ENCODE peak calls at places on chromosomes 2 and 18, in five cellular contexts. R is HepG2, Y is GM12891, F is H1, C is K562. U is an unnamed sample.

GRCh38 chr2:227655454-227655853 is 11.2 kb upstream of the SCYGR5 start:
- DNase-seq in Y (no peak), F (no peak), C (peak; percentile 2), R (peak; percentile 87), U (no peak)

GRCh38 chr2:20291106-20291564 is 59.5 kb downstream of the PUM2 start:
- DNase-seq in R (peak; percentile 89), F (peak; percentile 52), C (peak; percentile 83), Y (peak; percentile 14), U (no peak)

GRCh38 chr2:198715304-198715703 is 742.4 kb downstream of the SATB2 start:
- DNase-seq in R (no peak), C (no peak), Y (no peak), F (no peak), U (no peak)

GRCh38 chr2:18976112-18976961 is 382.1 kb downstream of the OSR1 start:
- DNase-seq in R (no peak), C (no peak), Y (no peak), F (no peak), U (no peak)

GRCh38 chr18:79283341-79283879 is 112.3 kb upstream of the NFATC1 start:
- DNase-seq in C (no peak), Y (no peak), R (no peak), F (no peak), U (no peak)

GRCh38 chr2:219638217-219638947 is 11.0 kb downstream of the SLC4A3 start:
- DNase-seq in C (no peak), F (no peak), Y (no peak), R (peak; percentile 28), U (no peak)

GRCh38 chr18:35971661-35972196 is 750 bp upstream of the RMP24 start:
- DNase-seq in Y (no peak), C (no peak), R (peak; percentile 10), F (no peak), U (no peak)

GRCh38 chr18:50306944-50307343 is 19.5 kb upstream of the CXXC1 start:
- DNase-seq in C (no peak), R (no peak), Y (no peak), F (no peak), U (no peak)

GRCh38 chr2:9717886-9718451 is 87.2 kb upstream of the YWHAQ start:
- DNase-seq in R (no peak), C (no peak), F (no peak), Y (no peak), U (no peak)

GRCh38 chr18:54647176-54647575 is 56.1 kb downstream of the DYNAP start:
- DNase-seq in F (no peak), Y (no peak), C (peak; percentile 30), R (peak; percentile 37), U (no peak)

DNA sequence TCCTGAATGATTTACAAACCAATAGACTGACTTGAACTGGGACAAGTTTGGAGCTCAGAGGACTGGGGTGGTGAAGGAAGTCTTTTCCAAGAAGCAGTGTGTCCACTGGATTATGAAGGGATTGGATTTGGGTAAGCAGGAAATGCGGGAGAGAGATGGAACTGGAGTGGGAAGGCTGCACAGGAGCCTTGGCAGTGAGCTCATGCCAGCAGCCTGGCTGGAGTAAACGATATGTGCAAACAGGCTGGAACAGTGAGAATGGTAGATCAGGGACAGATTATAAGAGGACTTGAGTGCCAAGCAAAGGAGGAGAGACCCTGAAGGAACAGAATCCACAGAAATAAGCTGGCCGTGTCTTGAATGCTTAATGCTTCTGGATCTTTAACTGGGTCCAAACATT is 121.9 kb upstream of the GATA6 start:
- DNase-seq in C (no peak), F (no peak), R (no peak), Y (no peak), U (no peak)
- TF ChIP-seq TAF1 in C (no peak), F (no peak), R (no peak), Y (no peak), U (no peak)

DNA sequence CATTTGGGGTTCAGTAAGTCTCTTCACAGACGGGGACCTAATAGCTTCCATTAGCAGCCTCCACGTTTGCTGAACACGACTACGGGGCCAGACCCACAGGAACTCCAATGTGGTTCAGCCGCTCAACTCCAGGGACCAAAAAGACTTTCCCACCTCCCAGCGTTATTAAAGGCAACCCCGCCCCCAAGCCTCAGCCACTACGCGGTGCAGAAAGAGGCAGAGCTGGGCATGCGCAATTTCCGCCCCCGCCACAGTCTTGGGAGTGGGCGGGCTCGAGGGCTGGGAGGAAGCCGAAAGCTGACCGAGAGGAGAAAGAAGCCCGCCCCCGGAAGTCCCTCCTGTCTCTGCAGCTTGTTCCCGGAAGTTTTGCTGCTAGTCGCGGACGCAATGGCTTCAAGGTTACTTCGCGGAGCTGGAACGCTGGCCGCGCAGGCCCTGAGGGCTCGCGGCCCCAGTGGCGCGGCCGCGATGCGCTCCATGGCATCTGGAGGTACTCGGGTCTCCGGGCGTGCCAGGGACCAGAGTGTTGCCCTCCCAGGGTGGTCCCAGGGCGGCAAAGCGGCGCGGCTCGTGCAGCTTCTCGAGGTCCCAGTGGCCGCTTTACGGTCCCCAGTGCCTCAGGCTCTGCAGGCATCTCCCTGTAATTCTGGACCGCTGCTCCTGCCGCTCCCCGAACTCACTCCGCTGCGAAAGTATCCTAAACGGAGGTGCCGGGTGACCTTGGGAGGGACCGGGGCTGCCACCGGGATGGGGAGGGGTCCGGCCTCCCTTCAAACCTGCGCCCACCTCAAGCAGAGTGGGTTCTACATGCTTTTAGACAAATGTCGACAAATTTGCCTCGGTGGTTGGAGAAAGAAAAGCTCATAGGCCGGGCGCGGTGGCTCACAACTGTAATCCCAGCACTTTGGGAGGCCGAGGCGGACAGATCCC is at the start of gene COX5B:
- DNase-seq in F (peak; percentile 95), R (peak; percentile 98), C (peak; percentile 99), Y (peak; percentile 98), U (peak; percentile 97)
- TF ChIP-seq POLR2A in F (peak; percentile 79), R (peak; percentile 92), C (peak; percentile 96), Y (peak; percentile 93), U (peak; percentile 94)

GRCh38 chr2:96157649-96158553 is 12.7 kb upstream of the DUSP2 start:
- DNase-seq in R (no peak), Y (peak; percentile 78), F (no peak), C (peak; percentile 77), U (peak; percentile 85)

GRCh38 chr2:96156926-96157648 is 11.8 kb upstream of the DUSP2 start:
- DNase-seq in C (no peak), R (no peak), Y (no peak), F (no peak), U (no peak)

GRCh38 chr2:96158554-96158940 is 13.3 kb upstream of the DUSP2 start:
- DNase-seq in R (no peak), Y (no peak), C (no peak), F (no peak), U (no peak)

GRCh38 chr2:96161785-96162367 is 16.6 kb upstream of the DUSP2 start:
- DNase-seq in Y (no peak), F (no peak), C (no peak), R (no peak), U (no peak)

DNA sequence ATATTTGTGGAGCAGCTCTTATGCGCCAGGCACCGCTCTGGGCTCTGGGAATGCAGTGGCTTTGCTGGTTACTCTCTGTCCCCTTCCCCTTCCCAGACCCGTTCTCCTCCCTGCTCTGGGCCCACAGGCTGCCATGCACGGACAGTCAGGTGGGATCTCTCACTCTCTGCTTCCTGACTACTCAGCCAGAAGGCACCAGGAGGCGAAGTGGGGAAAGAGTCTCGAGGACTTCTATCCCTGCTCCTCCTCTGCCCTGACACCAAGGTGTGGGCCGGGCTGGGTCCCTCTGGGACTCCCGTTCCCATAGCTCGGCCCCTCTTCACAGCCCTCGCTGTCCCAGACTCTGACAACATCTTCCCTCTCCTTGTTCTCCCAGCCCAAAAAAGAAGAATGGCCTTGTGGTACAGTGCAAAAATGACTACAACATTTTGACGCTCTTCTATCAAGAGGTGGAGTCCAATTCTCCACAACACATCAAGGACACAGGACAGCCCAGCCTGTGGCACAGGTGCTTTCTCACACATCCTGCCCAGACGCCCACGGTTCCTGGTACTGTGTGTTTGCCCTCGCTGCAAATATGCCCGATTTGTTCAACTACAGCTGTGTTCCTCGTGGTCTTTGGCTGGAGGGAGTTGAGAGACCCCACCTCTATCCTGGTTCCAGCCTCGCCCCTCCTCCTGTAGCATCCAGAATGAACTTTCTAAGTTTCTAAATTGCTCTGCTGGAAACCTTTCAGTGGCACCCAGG is 14.0 kb upstream of the DUSP2 start:
- DNase-seq in F (no peak), C (no peak), Y (no peak), R (no peak), U (no peak)
- TF ChIP-seq POLR2AphosphoS5 in F (no peak), C (no peak), Y (no peak), R (no peak), U (no peak)

DNA sequence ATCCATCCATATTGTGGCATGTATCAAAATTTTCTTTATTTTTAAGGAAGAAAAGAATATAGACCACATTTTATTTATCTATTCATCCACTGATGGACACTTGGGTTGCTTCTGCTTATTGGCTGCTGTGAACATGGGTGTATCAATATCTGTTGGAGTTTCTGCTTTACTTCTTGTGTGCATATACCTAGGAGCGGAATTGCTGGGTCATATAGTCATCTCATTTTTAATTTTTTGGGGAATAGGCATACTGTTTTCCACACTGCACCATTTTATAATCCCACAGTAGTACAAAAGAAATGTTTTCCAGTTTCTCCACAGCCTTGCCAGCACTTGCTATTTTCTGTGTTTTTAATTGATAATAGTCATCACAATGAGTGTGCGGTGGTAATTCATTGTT is 197.2 kb downstream of the ACKR3 start:
- DNase-seq in C (no peak), R (no peak), F (no peak), Y (no peak), U (no peak)
- TF ChIP-seq TAF1 in C (no peak), R (no peak), F (no peak), Y (no peak), U (no peak)

U was measured in GM12892.